ENCODE peak calls at places on chromosomes 3 and 15, in six cellular contexts. O, M, N, D, K and W are unnamed samples.

GRCh38 chr3:169327969-169328368 is 335.5 kb downstream of the MECOM start:
- DNase-seq in O (no peak), M (no peak), N (no peak), D (no peak), K (no peak), W (no peak)

GRCh38 chr15:84715442-84716035 is 400 bp downstream of the SEC11A start:
- DNase-seq in O (no peak), M (no peak), N (peak; percentile 27), D (no peak), K (no peak), W (no peak)

GRCh38 chr15:83538682-83539081 is 91.5 kb downstream of the SH3GL3 start:
- DNase-seq in O (no peak), M (no peak), N (no peak), D (no peak), K (no peak), W (no peak)

GRCh38 chr3:18432752-18433151 is 7.6 kb upstream of the SATB1 start:
- DNase-seq in O (no peak), M (no peak), N (no peak), D (no peak), K (no peak), W (no peak)

GRCh38 chr3:170046269-170047132 is 8.7 kb downstream of the GPR160 start:
- DNase-seq in O (peak; percentile 73), M (no peak), N (no peak), D (no peak), K (no peak), W (no peak)

GRCh38 chr3:143329567-143330164 is 210.1 kb downstream of the CHST2 start:
- DNase-seq in O (no peak), M (no peak), N (peak; percentile 8), D (no peak), K (no peak), W (no peak)

GRCh38 chr3:63914312-63914711 is 2.1 kb upstream of the SCAANT1 start:
- DNase-seq in O (peak; percentile 65), M (no peak), N (no peak), D (peak; percentile 60), K (no peak), W (no peak)

GRCh38 chr15:53974813-53975212 is 3.4 kb upstream of the UNC13C start:
- DNase-seq in O (no peak), M (no peak), N (no peak), D (no peak), K (no peak), W (no peak)

GRCh38 chr3:27714692-27715453 is 7.2 kb downstream of the EOMES start:
- DNase-seq in O (no peak), M (peak; percentile 64), N (no peak), D (no peak), K (no peak), W (no peak)

GRCh38 chr15:88256261-88257230 is at the start of gene NTRK3:
- DNase-seq in O (no peak), M (no peak), N (peak; percentile 72), D (peak; percentile 36), K (peak; percentile 44), W (no peak)

GRCh38 chr15:94972314-94972713 is 741.0 kb downstream of the MCTP2 start:
- DNase-seq in O (no peak), M (no peak), N (no peak), D (no peak), K (no peak), W (no peak)

GRCh38 chr15:35444557-35445204 is 101.3 kb downstream of the DPH6 start:
- DNase-seq in O (no peak), M (no peak), N (peak; percentile 56), D (no peak), K (peak; percentile 45), W (no peak)

GRCh38 chr3:70359711-70360110 is 47.3 kb upstream of the MDFIC2 start:
- DNase-seq in O (no peak), M (no peak), N (no peak), D (no peak), K (no peak), W (no peak)
- TF ChIP-seq CTCF in O (no peak), M (no peak), N (no peak), D (no peak), K (no peak), W (no peak)

GRCh38 chr3:130895690-130896089 is 1.8 kb downstream of the ATP2C1 start:
- DNase-seq in O (no peak), M (no peak), N (no peak), D (no peak), K (no peak), W (no peak)

GRCh38 chr3:130894873-130895330 is 1.0 kb downstream of the ATP2C1 start:
- DNase-seq in O (no peak), M (no peak), N (no peak), D (no peak), K (peak; percentile 20), W (no peak)

GRCh38 chr3:130892759-130893239 is 1.1 kb upstream of the ATP2C1 start:
- DNase-seq in O (peak; percentile 58), M (no peak), N (peak; percentile 70), D (peak; percentile 86), K (peak; percentile 79), W (peak; percentile 46)

GRCh38 chr3:130893240-130894129 is at the start of gene ATP2C1:
- DNase-seq in O (peak; percentile 83), M (peak; percentile 97), N (peak; percentile 95), D (peak; percentile 91), K (peak; percentile 94), W (peak; percentile 89)

GRCh38 chr3:130894130-130894872 is 417 bp downstream of the ATP2C1 start:
- DNase-seq in O (no peak), M (peak; percentile 71), N (peak; percentile 75), D (peak; percentile 14), K (peak; percentile 50), W (no peak)
- TF ChIP-seq CTCF in O (no peak), M (no peak), N (peak; percentile 32), D (no peak), K (no peak), W (no peak)

DNA sequence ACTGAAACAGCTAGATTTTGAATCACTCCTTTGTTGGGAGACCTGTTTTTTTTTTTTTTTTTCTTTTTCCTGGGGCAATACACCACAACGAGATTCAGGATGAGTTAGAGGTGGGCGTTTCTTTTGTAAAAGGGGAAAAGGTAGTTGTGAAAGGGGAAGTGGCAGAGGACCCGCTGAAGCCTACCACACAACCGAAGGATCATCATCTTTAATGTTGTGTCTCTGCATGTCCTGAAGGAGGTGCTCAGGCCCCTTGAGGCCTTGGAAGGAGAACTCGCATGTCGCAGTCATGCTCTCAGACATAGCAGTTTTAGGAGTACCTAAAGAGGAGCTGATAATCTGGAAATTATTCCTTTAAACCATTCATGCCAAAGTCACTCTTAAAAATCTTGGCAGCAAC is 137.9 kb upstream of the LRIG1 start:
- DNase-seq in O (no peak), M (no peak), N (no peak), D (no peak), K (no peak), W (no peak)
- TF ChIP-seq CTCF in O (peak; percentile 2), M (no peak), N (no peak), D (no peak), K (no peak), W (no peak)

DNA sequence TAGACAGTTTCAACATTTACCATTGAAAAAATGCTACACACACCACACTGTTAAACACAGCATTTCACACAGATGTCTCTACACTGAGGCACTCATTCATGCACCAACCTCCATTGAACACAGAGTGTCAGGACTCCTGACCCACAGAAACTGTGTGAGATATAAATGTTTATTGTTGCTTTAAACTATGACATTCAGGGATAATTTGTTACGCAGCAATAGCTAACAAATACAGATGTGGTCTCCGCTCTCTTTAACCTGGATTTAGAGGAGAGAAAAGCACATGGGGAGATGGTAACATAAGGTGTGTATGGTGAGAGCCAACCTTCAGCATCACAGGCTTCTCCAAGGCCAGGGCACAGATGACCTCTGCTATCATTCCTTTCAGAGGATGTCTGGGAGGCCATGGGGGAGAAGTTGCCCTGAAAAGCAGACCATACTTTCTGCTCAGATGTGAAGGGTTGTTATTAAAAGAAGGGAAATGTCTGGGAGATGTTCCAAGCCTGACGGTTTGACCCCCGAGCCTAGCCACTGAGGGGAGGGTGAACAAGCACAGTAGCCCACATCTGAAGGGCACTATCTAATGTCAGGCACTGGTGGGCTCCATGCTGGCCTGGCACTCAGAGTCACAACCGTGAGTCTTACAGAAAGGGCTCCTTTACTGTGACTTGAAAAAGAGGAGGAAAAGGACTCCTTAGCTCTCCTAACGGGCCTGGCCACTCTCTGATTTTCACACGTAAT is 284.5 kb upstream of the TLE3 start:
- DNase-seq in O (no peak), M (no peak), N (no peak), D (no peak), K (no peak), W (no peak)
- TF ChIP-seq CTCF in O (no peak), M (no peak), N (no peak), D (no peak), K (no peak), W (no peak)

GRCh38 chr3:140599009-140599408 is 78.9 kb upstream of the TRIM42 start:
- DNase-seq in O (no peak), M (no peak), N (no peak), D (no peak), K (no peak), W (no peak)

GRCh38 chr3:140599496-140599895 is 78.4 kb upstream of the TRIM42 start:
- DNase-seq in O (no peak), M (no peak), N (no peak), D (no peak), K (no peak), W (no peak)

GRCh38 chr3:140597792-140598191 is 80.1 kb upstream of the TRIM42 start:
- DNase-seq in O (no peak), M (no peak), N (no peak), D (no peak), K (no peak), W (no peak)

GRCh38 chr3:140595295-140595694 is 82.6 kb upstream of the TRIM42 start:
- DNase-seq in O (peak; percentile 43), M (no peak), N (no peak), D (no peak), K (no peak), W (no peak)

GRCh38 chr3:140597364-140597763 is 80.5 kb upstream of the TRIM42 start:
- DNase-seq in O (no peak), M (no peak), N (no peak), D (no peak), K (no peak), W (no peak)
- TF ChIP-seq CTCF in O (no peak), M (no peak), N (no peak), D (no peak), K (no peak), W (no peak)

DNA sequence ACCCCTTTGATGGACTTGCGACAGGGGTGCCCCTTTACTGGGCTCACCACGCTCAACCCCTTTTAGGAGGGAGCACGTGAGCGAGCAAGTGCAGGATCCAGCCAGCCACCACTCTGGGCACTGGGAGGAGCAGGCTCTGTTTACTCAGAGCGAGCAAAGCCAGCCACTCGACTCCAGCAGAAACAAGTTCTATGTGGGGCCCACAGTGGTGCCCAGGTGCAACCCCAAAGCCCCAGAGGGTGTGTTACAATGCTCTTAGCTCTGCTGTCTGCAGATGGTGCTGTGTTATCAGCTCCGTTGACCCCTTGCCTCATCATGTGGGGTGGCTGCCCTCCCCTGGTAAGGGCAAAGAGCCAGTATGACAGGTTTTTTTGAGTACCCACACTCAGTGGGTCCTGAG is 120.3 kb upstream of the SUCLG2 start:
- DNase-seq in O (no peak), M (no peak), N (no peak), D (no peak), K (no peak), W (no peak)
- TF ChIP-seq CTCF in O (no peak), M (no peak), N (no peak), D (no peak), K (no peak), W (no peak)